ENCODE peak calls at places on chromosome 21, in ten cellular contexts. T, N, I, J, G, Z, E, D, F and V are unnamed samples.
A peak's percentile ranks its signal among the peaks of the same experiment; 100 is the strongest.

GRCh38 chr21:38988211-38989096 is 182.7 kb downstream of the ETS2 start:
- DNase-seq in T (no peak), N (no peak), I (no peak), J (peak; percentile 69), G (no peak), Z (no peak), E (peak; percentile 38), D (no peak), F (no peak), V (no peak)

GRCh38 chr21:43758132-43758619 is 17.9 kb downstream of the CSTB start:
- DNase-seq in T (no peak), N (no peak), I (no peak), J (no peak), G (no peak), Z (peak; percentile 49), E (no peak), D (no peak), F (no peak), V (no peak)

GRCh38 chr21:34889537-34890257 is 159.4 kb downstream of the RUNX1 start:
- DNase-seq in T (peak; percentile 50), N (peak; percentile 50), I (no peak), J (peak; percentile 87), G (peak; percentile 72), Z (peak; percentile 71), E (peak; percentile 94), D (peak; percentile 85), F (peak; percentile 61), V (no peak)

GRCh38 chr21:29523646-29524045 is 224.9 kb downstream of the BACH1 start:
- DNase-seq in T (no peak), N (no peak), I (no peak), J (no peak), G (no peak), Z (no peak), E (no peak), D (no peak), F (no peak), V (no peak)

GRCh38 chr21:38498057-38498833 is at the start of gene ERG:
- DNase-seq in T (no peak), N (no peak), I (no peak), J (no peak), G (no peak), Z (no peak), E (no peak), D (no peak), F (no peak), V (no peak)

GRCh38 chr21:18832950-18833349 is 429.4 kb upstream of the TMPRSS15 start:
- DNase-seq in T (no peak), N (no peak), I (no peak), J (no peak), G (no peak), Z (no peak), E (peak; percentile 35), D (peak; percentile 85), F (peak; percentile 0), V (no peak)

GRCh38 chr21:25453524-25453923 is 153.8 kb downstream of the MRPL39 start:
- DNase-seq in T (no peak), N (no peak), I (no peak), J (no peak), G (no peak), Z (no peak), E (no peak), D (peak; percentile 26), F (no peak), V (no peak)

GRCh38 chr21:43302769-43303168 is 124.2 kb downstream of the SIK1 start:
- DNase-seq in T (no peak), N (no peak), I (no peak), J (no peak), G (no peak), Z (no peak), E (no peak), D (no peak), F (no peak), V (no peak)

DNA sequence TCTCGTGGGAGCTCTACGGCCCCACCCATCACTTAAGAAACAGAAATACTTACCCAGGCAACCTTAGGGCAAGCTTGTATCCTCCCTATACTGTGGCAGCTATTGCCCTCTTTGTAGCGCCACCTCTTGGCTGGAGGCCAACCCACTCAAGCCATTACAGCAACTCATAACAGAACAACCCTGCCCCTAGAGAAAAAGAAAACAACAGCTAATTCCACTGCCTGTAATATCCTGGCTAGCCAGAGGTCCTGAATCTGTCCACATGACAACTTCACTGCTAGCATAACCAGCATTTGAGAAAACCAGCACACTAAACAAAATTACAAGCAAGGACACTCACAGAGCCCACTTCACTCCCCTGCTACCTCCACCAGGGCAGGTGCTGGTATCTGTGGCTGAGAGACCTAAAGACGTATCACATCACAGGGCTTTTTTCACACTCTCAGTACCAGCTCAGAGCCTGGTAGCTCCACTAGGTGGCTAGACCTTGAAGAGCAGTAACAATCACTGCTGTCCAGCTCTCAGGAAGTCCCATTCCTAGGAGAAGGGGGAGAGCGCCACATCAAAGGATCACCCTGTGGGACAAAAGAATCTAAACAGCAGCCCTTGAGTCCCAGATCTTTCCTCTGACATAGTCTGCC is 14.5 kb upstream of the MX1 start:
- DNase-seq in T (peak; percentile 9), N (peak; percentile 55), I (no peak), J (peak; percentile 62), G (peak; percentile 18), Z (no peak), E (no peak), D (peak; percentile 40), F (peak; percentile 15), V (no peak)
- H3K27ac ChIP-seq in T (no peak overlapping the region), N (no peak overlapping the region), I (no peak overlapping the region), J (no peak overlapping the region), G (no peak overlapping the region), Z (no peak overlapping the region), E (no peak overlapping the region), D (no peak overlapping the region), F (no peak overlapping the region), V (no peak overlapping the region)

GRCh38 chr21:40191196-40191595 is 324.0 kb downstream of the PCP4 start:
- DNase-seq in T (no peak), N (no peak), I (no peak), J (no peak), G (no peak), Z (no peak), E (no peak), D (no peak), F (no peak), V (no peak)

GRCh38 chr21:40194181-40194580 is 326.9 kb downstream of the PCP4 start:
- DNase-seq in T (no peak), N (no peak), I (no peak), J (no peak), G (no peak), Z (no peak), E (no peak), D (no peak), F (no peak), V (no peak)

GRCh38 chr21:40186036-40186435 is 318.8 kb downstream of the PCP4 start:
- DNase-seq in T (no peak), N (no peak), I (no peak), J (no peak), G (no peak), Z (no peak), E (no peak), D (no peak), F (no peak), V (no peak)

DNA sequence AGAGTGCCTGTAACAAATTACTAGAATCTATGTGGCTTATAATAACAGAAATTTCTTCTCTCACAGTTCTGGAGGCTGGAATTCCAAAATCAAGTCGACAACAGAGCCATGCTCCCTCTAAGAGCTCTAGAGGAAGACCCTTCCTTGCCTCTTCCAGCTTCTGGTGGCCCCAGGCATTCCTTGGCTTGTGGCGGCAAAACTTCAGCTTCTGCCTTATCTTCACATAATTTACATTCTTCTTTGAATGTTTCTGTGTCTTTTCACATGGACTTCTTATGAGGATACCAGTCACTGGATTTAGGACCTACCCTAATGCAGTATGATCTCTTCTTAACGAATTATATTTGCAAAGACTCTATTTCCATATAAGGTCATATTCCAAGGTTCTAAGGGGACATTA is 324.4 kb downstream of the PCP4 start:
- DNase-seq in T (no peak), N (no peak), I (no peak), J (no peak), G (no peak), Z (no peak), E (no peak), D (no peak), F (no peak), V (no peak)
- H3K27ac ChIP-seq in T (no peak overlapping the region), N (no peak overlapping the region), I (no peak overlapping the region), J (no peak overlapping the region), G (no peak overlapping the region), Z (no peak overlapping the region), E (no peak overlapping the region), D (no peak overlapping the region), F (no peak overlapping the region), V (no peak overlapping the region)

DNA sequence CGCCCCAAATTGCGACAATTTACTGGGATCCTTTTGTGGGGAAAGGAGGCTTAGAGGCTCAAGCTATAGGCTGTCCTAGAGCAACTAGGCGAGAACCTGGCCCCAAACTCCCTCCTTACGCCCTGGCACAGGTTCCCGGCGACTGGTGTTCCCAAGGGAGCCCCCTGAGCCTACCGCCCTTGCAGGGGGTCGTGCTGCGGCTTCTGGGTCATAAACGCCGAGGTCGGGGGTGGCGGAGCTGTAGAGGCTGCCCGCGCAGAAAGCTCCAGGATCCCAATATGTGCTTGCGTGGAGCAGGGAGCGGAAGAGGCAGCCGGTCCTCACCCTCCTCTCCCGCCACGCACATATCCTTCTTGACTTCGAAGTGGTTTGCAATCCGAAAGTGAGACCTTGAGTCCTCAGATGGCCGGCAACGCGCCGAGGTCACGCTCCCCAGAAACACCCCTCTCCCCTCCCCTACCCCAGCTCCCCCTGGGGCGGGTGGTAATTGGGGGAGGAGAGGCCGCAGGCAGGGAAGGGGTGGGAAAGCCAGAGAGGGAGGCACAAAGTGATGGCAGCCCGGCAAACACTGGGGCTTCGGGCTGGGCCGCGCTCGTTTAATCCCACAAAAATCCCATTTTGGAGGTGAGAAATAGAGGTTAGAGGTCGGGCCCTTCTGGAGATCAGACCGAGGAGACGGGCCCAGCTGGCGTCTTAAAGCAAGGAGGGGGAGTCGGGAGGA is 6.2 kb downstream of the SIM2 start:
- DNase-seq in T (no peak), N (peak; percentile 52), I (no peak), J (peak; percentile 67), G (no peak), Z (no peak), E (no peak), D (no peak), F (no peak), V (no peak)
- H3K27ac ChIP-seq in T (no peak overlapping the region), N (no peak overlapping the region), I (no peak overlapping the region), J (no peak overlapping the region), G (no peak overlapping the region), Z (no peak overlapping the region), E (no peak overlapping the region), D (no peak overlapping the region), F (no peak overlapping the region), V (no peak overlapping the region)

GRCh38 chr21:33380483-33380998 is 22.7 kb upstream of the IFNGR2 start:
- DNase-seq in T (peak; percentile 75), N (peak; percentile 17), I (peak; percentile 52), J (peak; percentile 80), G (peak; percentile 69), Z (peak; percentile 82), E (peak; percentile 88), D (peak; percentile 99), F (peak; percentile 95), V (peak; percentile 77)

GRCh38 chr21:33374874-33375644 is 28.2 kb upstream of the IFNGR2 start:
- DNase-seq in T (no peak), N (no peak), I (no peak), J (no peak), G (no peak), Z (no peak), E (no peak), D (no peak), F (no peak), V (no peak)

GRCh38 chr21:33374080-33374873 is 28.9 kb upstream of the IFNGR2 start:
- DNase-seq in T (peak; percentile 39), N (peak; percentile 68), I (no peak), J (peak; percentile 75), G (peak; percentile 32), Z (peak; percentile 44), E (peak; percentile 27), D (peak; percentile 90), F (peak; percentile 71), V (no peak)

GRCh38 chr21:33378081-33378480 is 25.1 kb upstream of the IFNGR2 start:
- DNase-seq in T (no peak), N (no peak), I (no peak), J (no peak), G (no peak), Z (no peak), E (no peak), D (no peak), F (no peak), V (no peak)

GRCh38 chr21:33377221-33377620 is 26.0 kb upstream of the IFNGR2 start:
- DNase-seq in T (no peak), N (no peak), I (no peak), J (no peak), G (no peak), Z (no peak), E (no peak), D (no peak), F (no peak), V (no peak)
- H3K27ac ChIP-seq in T (no peak overlapping the region), N (no peak overlapping the region), I (no peak overlapping the region), J (no peak overlapping the region), G (no peak overlapping the region), Z (no peak overlapping the region), E (no peak overlapping the region), D (no peak overlapping the region), F (peak overlapping the region; percentile 5), V (no peak overlapping the region)